ENCODE peak calls at places on chromosome 3, in ten cellular contexts. F, G, A, N, C, Z, X, B, M and T are unnamed samples.

GRCh38 chr3:181300033-181300432 is 310.5 kb upstream of the DNAJC19 start:
- DNase-seq in B (no peak), A (no peak), Z (no peak), X (no peak), M (no peak), G (no peak), F (no peak), N (no peak), C (no peak), T (no peak)

GRCh38 chr3:156535162-156535627 is 19.7 kb downstream of the SSR3 start:
- DNase-seq in M (no peak), X (peak), N (peak), C (peak), B (no peak), F (peak), A (peak), G (peak), Z (peak), T (no peak)

GRCh38 chr3:87132801-87133200 is 94.3 kb upstream of the CHMP2B start:
- DNase-seq in A (no peak), C (no peak), N (no peak), F (peak), X (no peak), Z (no peak), B (no peak), M (no peak), G (no peak), T (no peak)

GRCh38 chr3:9316881-9317341 is 45.9 kb upstream of the THUMPD3 start:
- DNase-seq in N (no peak), A (peak), F (peak), C (no peak), Z (peak), B (no peak), M (no peak), X (peak), G (peak), T (no peak)

GRCh38 chr3:169591983-169592644 is 71.4 kb downstream of the MECOM start:
- DNase-seq in Z (no peak), B (no peak), G (no peak), A (peak), X (no peak), N (no peak), C (no peak), F (peak), M (no peak), T (no peak)

GRCh38 chr3:98003306-98003969 is 31.2 kb upstream of the RIOX2 start:
- DNase-seq in G (no peak), Z (no peak), M (no peak), C (peak), B (no peak), X (no peak), F (no peak), N (no peak), A (no peak), T (no peak)

GRCh38 chr3:149339931-149340309 is 6.5 kb upstream of the TM4SF18 start:
- DNase-seq in G (peak), F (peak), M (no peak), X (peak), N (no peak), B (no peak), Z (peak), C (no peak), A (peak), T (no peak)

GRCh38 chr3:155714295-155714718 is 30.6 kb downstream of the PLCH1 start:
- DNase-seq in F (no peak), M (no peak), C (no peak), N (no peak), X (no peak), Z (peak), G (no peak), B (no peak), A (no peak), T (peak)

GRCh38 chr3:106172780-106173179 is 304.0 kb upstream of the CBLB start:
- DNase-seq in X (no peak), B (peak), M (no peak), N (no peak), C (no peak), G (no peak), Z (no peak), A (no peak), F (no peak), T (no peak)

GRCh38 chr3:278300-279064 is 81.9 kb downstream of the CHL1 start:
- DNase-seq in X (no peak), N (no peak), C (peak), F (no peak), A (no peak), Z (no peak), B (peak), M (no peak), G (no peak), T (no peak)

GRCh38 chr3:171415070-171415469 is 45.1 kb downstream of the TNIK start:
- DNase-seq in B (no peak), A (peak), N (no peak), M (no peak), F (peak), C (no peak), Z (no peak), G (no peak), X (no peak), T (no peak)

GRCh38 chr3:120448707-120449650 is 1.8 kb downstream of the FSTL1 start:
- DNase-seq in B (no peak), Z (peak), N (no peak), M (no peak), G (peak), X (no peak), A (peak), F (peak), C (no peak), T (no peak)

GRCh38 chr3:137866933-137867332 is 102.8 kb downstream of the SOX14 start:
- DNase-seq in G (no peak), F (no peak), N (no peak), M (no peak), C (no peak), Z (peak), A (no peak), B (no peak), X (no peak), T (no peak)

GRCh38 chr3:149343951-149344350 is 10.5 kb upstream of the TM4SF18 start:
- DNase-seq in Z (no peak), B (no peak), F (no peak), C (peak), N (no peak), M (no peak), G (no peak), X (no peak), A (no peak), T (no peak)

GRCh38 chr3:118987466-118987865 is 47.2 kb downstream of the IGSF11 start:
- DNase-seq in F (peak), C (no peak), M (no peak), G (peak), N (peak), X (peak), A (peak), B (no peak), Z (peak), T (no peak)

GRCh38 chr3:171874251-171874679 is 31.1 kb downstream of the TMEM212 start:
- DNase-seq in M (no peak), C (no peak), X (no peak), Z (no peak), A (peak), B (no peak), F (peak), G (no peak), N (no peak), T (no peak)

GRCh38 chr3:126338796-126339241 is 18.4 kb downstream of the KLF15 start:
- DNase-seq in N (no peak), A (no peak), M (no peak), B (no peak), Z (peak), X (no peak), C (no peak), F (no peak), G (no peak), T (no peak)

GRCh38 chr3:154018100-154018696 is 103.0 kb upstream of the ARHGEF26 start:
- DNase-seq in F (peak), A (peak), B (peak), X (no peak), C (peak), M (no peak), N (no peak), Z (peak), G (no peak), T (peak)

GRCh38 chr3:71016141-71016845 is 567.2 kb downstream of the FOXP1 start:
- DNase-seq in Z (no peak), G (no peak), F (peak), B (no peak), N (no peak), X (no peak), A (no peak), M (no peak), C (no peak), T (no peak)

GRCh38 chr3:173862701-173863100 is 465.2 kb downstream of the NLGN1 start:
- DNase-seq in Z (no peak), F (no peak), N (no peak), A (no peak), B (no peak), X (no peak), G (no peak), M (no peak), C (no peak), T (no peak)

GRCh38 chr3:186754006-186754405 is 29.4 kb upstream of the EIF4A2 start:
- DNase-seq in N (no peak), G (no peak), A (no peak), F (peak), B (no peak), X (no peak), M (no peak), Z (no peak), C (no peak), T (no peak)

GRCh38 chr3:11007534-11007933 is 15.0 kb downstream of the SLC6A1 start:
- DNase-seq in G (no peak), C (no peak), M (no peak), Z (peak), B (no peak), F (no peak), A (no peak), N (no peak), X (no peak), T (no peak)

DNA sequence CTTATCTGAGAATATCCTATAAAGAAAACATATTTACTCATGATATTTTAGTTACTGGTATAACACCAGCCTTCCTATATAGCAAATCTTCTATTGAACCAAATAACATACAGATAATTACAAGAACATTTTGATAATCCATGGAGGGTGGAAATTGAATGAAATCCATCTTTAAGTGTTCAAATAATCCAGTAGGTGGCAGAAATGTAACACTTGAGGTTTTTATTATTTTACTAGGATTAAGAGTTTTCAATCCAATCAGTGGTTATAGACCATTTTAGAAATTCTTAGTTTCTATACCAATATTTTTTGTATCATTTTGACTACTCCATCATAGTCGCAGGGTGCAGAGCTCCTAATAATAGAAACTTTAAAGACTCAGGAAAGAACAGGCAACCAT is 101.9 kb upstream of the KCNH8 start:
- DNase-seq in A (no peak), Z (no peak), N (no peak), M (no peak), X (no peak), C (peak), F (peak), B (no peak), G (no peak), T (no peak)
- TF ChIP-seq CTCF in A (no peak), Z (peak), N (peak), M (no peak), X (no peak), C (peak), F (no peak), B (peak), G (peak), T (peak)

GRCh38 chr3:39146083-39146501 is 7.3 kb downstream of the CSRNP1 start:
- DNase-seq in M (no peak), C (no peak), X (peak), A (no peak), G (peak), F (no peak), N (no peak), B (no peak), Z (peak), T (no peak)
- TF ChIP-seq CTCF in M (no peak), C (no peak), X (peak), A (no peak), G (peak), F (no peak), N (no peak), B (no peak), Z (no peak), T (no peak)

GRCh38 chr3:53126646-53127045 is 3.6 kb downstream of the RFT1 start:
- DNase-seq in N (no peak), X (no peak), G (no peak), F (no peak), Z (no peak), B (no peak), C (no peak), M (no peak), A (no peak), T (no peak)

GRCh38 chr3:53132347-53132746 is 2.1 kb upstream of the RFT1 start:
- DNase-seq in F (no peak), M (no peak), G (no peak), N (no peak), X (peak), A (no peak), Z (no peak), B (no peak), C (no peak), T (no peak)

GRCh38 chr3:53131136-53131495 is 881 bp upstream of the RFT1 start:
- DNase-seq in M (no peak), B (no peak), F (no peak), C (no peak), N (no peak), X (no peak), A (no peak), G (no peak), Z (no peak), T (no peak)

GRCh38 chr3:53130179-53131135 is at the start of gene RFT1:
- DNase-seq in G (peak), C (peak), M (peak), B (peak), A (peak), X (peak), F (peak), N (peak), Z (peak), T (peak)

DNA sequence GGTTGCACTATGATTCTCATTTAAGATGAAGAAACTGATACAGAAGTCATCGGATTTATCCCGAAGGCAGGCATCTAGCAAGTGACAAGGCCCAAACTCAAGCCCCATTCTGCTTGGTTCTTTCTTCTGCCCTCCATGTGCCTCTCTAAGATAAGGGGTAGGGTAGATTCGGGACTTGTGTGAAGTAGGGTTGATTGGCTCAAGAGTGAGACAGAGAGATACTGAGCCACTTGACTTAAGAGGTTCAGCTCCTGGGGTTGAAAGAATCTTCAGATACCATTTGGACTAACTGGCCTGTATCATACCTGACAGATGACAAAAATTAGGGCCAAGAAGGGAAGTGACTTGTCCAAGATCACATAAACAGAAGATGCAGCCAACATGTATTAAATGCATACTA is 891 bp downstream of the RFT1 start:
- DNase-seq in M (no peak), X (no peak), C (no peak), N (no peak), A (no peak), Z (no peak), B (no peak), G (no peak), F (no peak), T (no peak)
- TF ChIP-seq CTCF in M (no peak), X (no peak), C (no peak), N (no peak), A (no peak), Z (no peak), B (no peak), G (no peak), F (no peak), T (no peak)

GRCh38 chr3:16179771-16180736 is 5.6 kb downstream of the GALNT15 start:
- DNase-seq in X (no peak), Z (no peak), B (no peak), M (no peak), A (peak), C (no peak), F (peak), G (no peak), N (no peak), T (no peak)

GRCh38 chr3:16179261-16179660 is 4.8 kb downstream of the GALNT15 start:
- DNase-seq in F (no peak), C (no peak), M (no peak), Z (no peak), G (no peak), N (no peak), B (no peak), X (no peak), A (no peak), T (no peak)

GRCh38 chr3:16176391-16177030 is 2.0 kb downstream of the GALNT15 start:
- DNase-seq in M (no peak), F (peak), X (no peak), B (no peak), Z (peak), C (no peak), G (no peak), A (peak), N (no peak), T (no peak)

GRCh38 chr3:16177962-16178627 is 3.6 kb downstream of the GALNT15 start:
- DNase-seq in M (peak), C (peak), G (peak), X (peak), Z (peak), F (peak), A (peak), B (peak), N (peak), T (peak)

DNA sequence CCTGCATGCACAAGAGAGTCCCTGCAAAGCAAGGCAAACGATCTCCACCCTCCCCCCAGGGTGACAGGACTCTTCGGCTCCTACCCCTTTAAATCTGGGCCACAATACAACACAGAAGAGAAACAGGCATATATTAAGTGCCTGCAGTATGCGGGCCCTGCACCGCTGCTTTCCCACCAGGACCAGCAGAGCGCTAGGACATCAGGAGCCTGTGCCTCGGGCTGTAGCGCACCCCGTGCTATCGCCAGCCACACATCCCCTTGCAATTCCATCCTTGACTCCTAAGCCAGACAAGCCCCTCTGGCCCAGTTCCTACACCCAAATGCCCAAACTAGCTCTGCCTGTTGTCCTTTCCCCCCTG is 4.1 kb downstream of the GALNT15 start:
- DNase-seq in Z (no peak), M (no peak), F (no peak), A (no peak), G (no peak), N (no peak), C (no peak), X (no peak), B (no peak), T (no peak)
- TF ChIP-seq CTCF in Z (peak), M (peak), F (no peak), A (no peak), G (no peak), N (peak), C (peak), X (no peak), B (no peak), T (no peak)